ENCODE peak calls at places on chromosomes 7 and 10, in five cellular contexts. Z is A549, H is fibroblast of mammary gland, M is BJ, G is right lobe of liver. X is an unnamed sample.

GRCh38 chr10:90937645-90938258 is 16.9 kb upstream of the ANKRD1 start:
- DNase-seq in H (no peak), G (no peak), M (no peak), Z (no peak), X (no peak)

GRCh38 chr10:50635286-50635685 is 11.5 kb upstream of the SGMS1 start:
- DNase-seq in G (no peak), H (peak), Z (no peak), M (no peak), X (peak)

GRCh38 chr7:44392618-44393010 is 67.2 kb upstream of the CAMK2B start:
- DNase-seq in M (no peak), Z (no peak), H (no peak), G (no peak), X (no peak)

GRCh38 chr7:127383123-127383835 is 9.2 kb downstream of the ZNF800 start:
- DNase-seq in G (no peak), M (no peak), H (peak), Z (no peak), X (peak)

GRCh38 chr10:90407116-90407515 is 450.7 kb downstream of the HTR7 start:
- DNase-seq in Z (no peak), G (no peak), H (peak), M (peak), X (peak)

GRCh38 chr10:17805921-17806577 is 3.1 kb upstream of the MRC1 start:
- DNase-seq in Z (no peak), H (no peak), G (no peak), M (no peak), X (no peak)

GRCh38 chr10:132588301-132589013 is 50.9 kb downstream of the INPP5A start:
- DNase-seq in H (peak), Z (no peak), M (no peak), G (no peak), X (peak)

GRCh38 chr10:22534849-22535604 is 179.4 kb downstream of the PIP4K2A start:
- DNase-seq in Z (no peak), G (no peak), M (no peak), H (peak), X (peak)

GRCh38 chr7:120662291-120662690 is 195.7 kb downstream of the TSPAN12 start:
- DNase-seq in H (no peak), M (no peak), G (no peak), Z (no peak), X (peak)

GRCh38 chr7:51229106-51229537 is 87.5 kb downstream of the COBL start:
- DNase-seq in M (no peak), H (no peak), G (no peak), Z (no peak), X (no peak)

GRCh38 chr7:81075150-81075549 is 156.3 kb upstream of the SEMA3C start:
- DNase-seq in Z (no peak), M (no peak), G (no peak), H (peak), X (no peak)
- TF ChIP-seq CTCF in Z (no peak), M (no peak), G (no peak), H (no peak), X (no peak)

DNA sequence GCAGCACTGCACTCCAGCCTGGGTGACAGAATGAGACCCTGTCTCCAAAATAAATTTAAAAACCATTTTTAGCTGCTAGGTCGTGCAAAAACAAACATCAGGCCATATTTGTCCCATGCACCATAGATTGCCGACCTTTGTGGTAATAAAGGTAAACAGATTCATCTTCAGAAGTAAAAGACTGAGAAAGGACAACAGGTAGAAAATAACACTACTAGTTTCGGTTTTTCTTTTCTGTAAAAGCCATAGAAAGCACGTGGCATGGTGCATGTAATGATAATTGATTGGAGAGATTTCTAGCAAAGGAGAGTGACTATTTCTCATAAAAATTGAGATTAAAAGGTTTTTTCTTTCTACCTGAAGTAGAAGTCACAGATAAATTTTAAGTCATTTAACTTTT is 93.9 kb downstream of the DNAH11 start:
- DNase-seq in Z (no peak), G (no peak), M (no peak), H (no peak), X (no peak)
- H3K4me3 ChIP-seq in Z (no peak), G (no peak), M (no peak), H (no peak), X (no peak)

GRCh38 chr7:27636326-27637006 is 26.2 kb downstream of the HIBADH start:
- DNase-seq in H (peak), G (no peak), Z (no peak), M (no peak), X (peak)
- TF ChIP-seq CTCF in H (peak), G (no peak), Z (no peak), M (no peak), X (no peak)

GRCh38 chr10:98141484-98142073 is 7.1 kb downstream of the R3HCC1L start:
- DNase-seq in Z (no peak), G (no peak), M (no peak), H (no peak), X (no peak)

GRCh38 chr10:98134117-98134430 is 383 bp upstream of the R3HCC1L start:
- DNase-seq in G (no peak), M (no peak), Z (peak), H (peak), X (no peak)

GRCh38 chr10:98134431-98135221 is at the start of gene R3HCC1L:
- DNase-seq in G (peak), Z (peak), M (no peak), H (peak), X (peak)

GRCh38 chr10:98135222-98135899 is 904 bp downstream of the R3HCC1L start:
- DNase-seq in G (no peak), M (no peak), H (peak), Z (no peak), X (peak)

GRCh38 chr10:98138031-98138430 is 3.6 kb downstream of the R3HCC1L start:
- DNase-seq in Z (no peak), M (no peak), H (no peak), G (no peak), X (no peak)
- H3K4me3 ChIP-seq in Z (no peak), M (no peak), H (no peak), G (no peak), X (no peak)

DNA sequence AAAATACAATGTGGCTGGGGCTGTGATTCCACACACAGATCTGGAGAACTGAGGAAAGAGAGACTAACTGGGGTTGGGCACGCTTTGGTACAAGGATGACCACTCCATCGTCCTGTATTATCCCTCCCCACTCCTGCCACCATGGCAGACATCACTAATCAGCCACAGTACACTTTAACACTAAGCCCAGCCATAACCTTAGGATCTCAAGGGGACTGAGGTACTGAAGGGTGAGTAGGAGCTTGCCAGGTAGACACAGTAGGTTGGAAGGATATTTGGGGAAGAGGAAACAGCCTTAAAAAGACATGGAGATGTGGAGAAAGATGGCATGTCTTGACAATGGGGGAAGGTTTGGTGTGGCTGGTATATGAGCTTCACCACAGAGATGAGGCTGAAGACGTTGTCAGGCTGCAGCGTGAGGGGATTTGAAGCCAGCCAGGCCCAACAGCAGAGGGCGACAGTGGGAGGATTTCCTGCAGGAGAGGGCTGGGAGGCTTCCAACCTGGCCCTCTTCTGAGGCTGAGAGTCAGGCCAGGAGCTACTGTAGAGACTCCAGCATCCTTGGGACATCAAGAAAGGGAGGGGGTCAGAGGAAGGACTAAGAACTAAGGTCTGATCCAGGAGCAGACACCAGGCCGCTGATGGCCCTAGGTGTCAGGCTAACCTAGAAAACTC is 58.6 kb upstream of the COL13A1 start:
- DNase-seq in M (no peak), G (no peak), Z (no peak), H (peak), X (peak)
- TF ChIP-seq CTCF in M (peak), G (peak), Z (peak), H (peak), X (peak)

GRCh38 chr10:109992485-109992884 is 15.3 kb upstream of the ADD3 start:
- DNase-seq in Z (no peak), G (no peak), M (no peak), H (peak), X (peak)

GRCh38 chr10:109984013-109984412 is 23.8 kb upstream of the ADD3 start:
- DNase-seq in G (no peak), M (no peak), H (no peak), Z (no peak), X (no peak)

GRCh38 chr10:109987413-109987812 is 20.4 kb upstream of the ADD3 start:
- DNase-seq in G (no peak), H (peak), Z (no peak), M (no peak), X (peak)

GRCh38 chr10:109988231-109988630 is 19.6 kb upstream of the ADD3 start:
- DNase-seq in H (peak), Z (no peak), G (no peak), M (no peak), X (no peak)

GRCh38 chr10:109987828-109988227 is 20.0 kb upstream of the ADD3 start:
- DNase-seq in G (no peak), Z (no peak), M (no peak), H (no peak), X (no peak)
- H3K4me3 ChIP-seq in G (no peak), Z (no peak), M (no peak), H (no peak), X (no peak)

GRCh38 chr10:93856349-93857140 is 37.2 kb upstream of the SLC35G1 start:
- DNase-seq in H (no peak), M (no peak), G (no peak), Z (no peak), X (no peak)

GRCh38 chr10:93861825-93862224 is 32.0 kb upstream of the SLC35G1 start:
- DNase-seq in Z (no peak), G (no peak), H (no peak), M (no peak), X (no peak)

GRCh38 chr10:93854985-93855384 is 38.8 kb upstream of the SLC35G1 start:
- DNase-seq in G (no peak), Z (no peak), M (no peak), H (no peak), X (peak)

DNA sequence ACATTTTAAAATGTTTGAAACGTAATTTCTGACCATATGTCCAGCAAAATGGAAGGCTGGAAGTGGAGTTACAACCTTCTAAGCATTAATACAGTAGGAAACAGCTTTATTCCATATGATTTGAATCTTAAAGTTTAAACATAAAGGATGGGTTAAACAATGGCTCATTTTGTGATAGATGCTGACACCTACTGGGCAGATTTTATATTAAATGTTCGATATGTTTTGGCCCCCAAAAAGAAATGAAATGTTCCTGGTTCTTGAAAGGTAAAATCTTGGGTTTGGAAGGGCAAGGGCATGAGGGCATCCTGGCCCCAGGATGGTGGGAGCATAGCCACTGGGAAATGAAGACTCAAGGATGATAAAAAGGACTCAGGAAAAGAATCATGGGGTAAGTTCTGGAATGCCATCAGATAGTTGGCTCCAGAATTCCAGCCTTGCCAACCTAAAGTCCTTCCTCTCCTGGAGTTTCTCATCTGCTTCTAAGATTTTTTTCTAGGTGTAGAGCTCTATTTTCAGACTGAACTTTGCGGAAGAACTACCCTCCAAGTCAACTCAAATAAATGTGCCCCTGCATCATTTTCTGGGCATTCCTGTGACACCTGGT is 34.6 kb upstream of the SLC35G1 start:
- DNase-seq in M (no peak), Z (peak), G (no peak), H (peak), X (peak)
- TF ChIP-seq CTCF in M (peak), Z (peak), G (peak), H (peak), X (peak)

X was measured in fibroblast of pulmonary artery.